ENCODE peak calls at places on chromosomes 12 and 14, in ten cellular contexts. L, I, P, H, Q, K, A, J, V and M are unnamed samples.

GRCh38 chr14:67413806-67414769 is 2.1 kb upstream of the PLEK2 start:
- DNase-seq in Q (no peak), K (no peak), V (peak; percentile 96), P (peak; percentile 51), A (peak; percentile 79), I (peak; percentile 85), J (no peak), H (no peak), L (peak; percentile 85), M (no peak)

GRCh38 chr12:95959107-95959506 is 16.0 kb downstream of the AMDHD1 start:
- DNase-seq in I (no peak), Q (no peak), A (peak; percentile 66), V (peak; percentile 12), P (no peak), J (no peak), K (no peak), L (no peak), H (no peak), M (no peak)

GRCh38 chr12:113874999-113875561 is 91.0 kb downstream of the RBM19 start:
- DNase-seq in L (no peak), J (no peak), I (peak; percentile 85), V (no peak), P (no peak), A (peak; percentile 32), Q (no peak), K (peak; percentile 90), H (no peak), M (no peak)

GRCh38 chr12:11633968-11634367 is 15.5 kb upstream of the ETV6 start:
- DNase-seq in K (no peak), A (no peak), H (no peak), V (peak; percentile 45), L (peak; percentile 38), Q (no peak), P (no peak), J (no peak), I (no peak), M (no peak)

GRCh38 chr12:3227076-3227975 is 150.1 kb downstream of the TSPAN9 start:
- DNase-seq in I (no peak), H (no peak), J (no peak), A (no peak), Q (no peak), P (no peak), V (no peak), L (no peak), K (no peak), M (no peak)

GRCh38 chr12:48815281-48816110 is 2.8 kb upstream of the CACNB3 start:
- DNase-seq in H (peak; percentile 87), L (peak; percentile 77), V (peak; percentile 87), I (peak; percentile 76), P (peak; percentile 92), Q (peak; percentile 84), K (no peak), A (peak; percentile 84), J (peak; percentile 87), M (peak; percentile 87)

GRCh38 chr14:71688576-71688975 is 243.7 kb upstream of the RGS6 start:
- DNase-seq in I (no peak), K (no peak), J (no peak), L (no peak), H (no peak), P (peak; percentile 45), A (no peak), Q (no peak), V (no peak), M (no peak)

GRCh38 chr12:32501835-32502333 is 102.5 kb downstream of the FGD4 start:
- DNase-seq in K (peak; percentile 89), H (peak; percentile 77), J (no peak), A (no peak), V (peak; percentile 80), I (peak; percentile 58), P (peak; percentile 78), L (no peak), Q (peak; percentile 36), M (peak; percentile 93)

GRCh38 chr14:54688229-54688628 is 121.3 kb downstream of the SAMD4A start:
- DNase-seq in A (no peak), L (no peak), Q (no peak), J (no peak), K (no peak), V (no peak), I (no peak), P (no peak), H (no peak), M (no peak)

GRCh38 chr14:54687750-54688119 is 120.8 kb downstream of the SAMD4A start:
- DNase-seq in K (no peak), A (no peak), Q (no peak), J (no peak), P (no peak), V (no peak), H (no peak), L (no peak), I (no peak), M (no peak)

GRCh38 chr14:54685286-54685845 is 118.4 kb downstream of the SAMD4A start:
- DNase-seq in L (no peak), A (no peak), J (no peak), V (no peak), H (no peak), K (no peak), I (no peak), P (no peak), Q (no peak), M (no peak)

GRCh38 chr14:54686219-54686870 is 119.4 kb downstream of the SAMD4A start:
- DNase-seq in Q (peak; percentile 86), J (no peak), V (no peak), L (no peak), K (no peak), H (peak; percentile 78), A (peak; percentile 23), P (no peak), I (peak; percentile 73), M (no peak)

GRCh38 chr14:54686871-54687749 is 120.2 kb downstream of the SAMD4A start:
- DNase-seq in A (no peak), P (no peak), K (no peak), J (no peak), H (no peak), I (no peak), V (no peak), L (no peak), Q (peak; percentile 50), M (no peak)
- H3K27ac ChIP-seq in A (no peak overlapping the region), P (no peak overlapping the region), K (peak overlapping the region; percentile 92), J (peak overlapping the region; percentile 65), H (peak overlapping the region; percentile 89), I (peak overlapping the region; percentile 52), V (no peak overlapping the region), L (no peak overlapping the region), Q (peak overlapping the region; percentile 91), M (no peak overlapping the region)

DNA sequence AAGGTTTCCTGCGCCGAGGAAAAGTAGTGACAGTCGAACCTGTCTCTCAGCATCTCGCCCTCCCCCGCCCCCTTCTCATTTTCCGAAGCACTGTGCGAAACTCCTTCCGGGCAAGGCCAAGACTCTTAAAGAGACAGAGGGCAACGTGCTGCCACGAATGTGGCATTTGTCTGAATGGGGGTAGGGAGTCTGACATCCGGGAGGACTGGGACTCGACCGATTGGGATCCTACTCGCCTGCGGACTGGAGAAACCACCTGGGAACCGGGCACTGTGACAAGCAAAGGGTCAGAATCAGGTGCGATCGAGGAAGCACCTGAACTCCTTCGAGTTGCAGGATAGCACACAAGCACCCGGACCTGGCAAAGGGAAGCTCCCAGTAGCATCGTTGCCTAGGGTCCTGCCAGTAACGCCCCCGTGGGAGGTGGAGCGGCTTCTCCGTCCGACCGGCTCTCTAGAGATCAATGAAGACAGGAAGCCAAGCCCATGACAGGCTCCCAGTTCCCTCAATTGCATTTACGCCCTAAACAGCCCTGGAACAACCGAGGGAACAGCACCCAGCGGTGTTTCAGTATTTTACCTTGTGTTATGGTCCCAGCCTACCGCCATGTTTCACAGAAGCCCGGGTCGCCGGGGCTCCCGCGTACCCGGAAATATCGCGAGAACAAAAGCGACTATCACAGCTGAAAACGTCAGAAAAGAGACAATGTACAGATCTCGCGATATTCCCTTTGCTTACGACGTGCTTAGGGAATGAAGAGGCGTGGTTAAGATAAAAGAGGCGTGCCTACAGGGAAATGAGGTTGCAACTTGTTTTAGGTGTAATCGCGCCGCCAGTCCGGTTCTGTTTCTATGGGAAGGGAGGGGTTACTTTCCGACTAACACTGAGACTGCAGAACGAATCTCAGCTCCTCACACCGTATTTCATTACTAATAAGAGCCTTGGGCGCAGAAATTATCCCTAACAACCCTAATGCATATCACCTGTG is at the start of gene ERGIC2:
- DNase-seq in I (peak; percentile 98), Q (peak; percentile 91), V (peak; percentile 99), L (peak; percentile 94), K (peak; percentile 98), P (peak; percentile 99), J (peak; percentile 92), A (peak; percentile 99), H (peak; percentile 93), M (peak; percentile 93)
- H3K4me3 ChIP-seq in I (peak within 1 kb of the TSS; percentile 98), Q (peak within 1 kb of the TSS; percentile 79), V (peak within 1 kb of the TSS; percentile 95), L (peak within 1 kb of the TSS; percentile 81), K (peak within 1 kb of the TSS; percentile 88), P (peak within 1 kb of the TSS; percentile 46), J (peak within 1 kb of the TSS; percentile 92), A (peak within 1 kb of the TSS; percentile 65), H (peak within 1 kb of the TSS; percentile 79), M (peak within 1 kb of the TSS; percentile 85)

GRCh38 chr14:58362798-58363412 is 32.8 kb upstream of the TOMM20L start:
- DNase-seq in J (no peak), Q (no peak), A (peak; percentile 51), I (no peak), L (no peak), H (no peak), K (no peak), P (peak; percentile 37), V (peak; percentile 29), M (no peak)
- TF ChIP-seq CTCF in J (peak; percentile 25), Q (no peak), A (peak; percentile 46), I (peak; percentile 33), L (peak; percentile 53), H (no peak), K (no peak), P (peak; percentile 45), V (peak; percentile 43), M (no peak)

GRCh38 chr12:41460906-41461305 is 272.8 kb downstream of the PDZRN4 start:
- DNase-seq in Q (no peak), J (no peak), K (no peak), H (no peak), V (no peak), P (no peak), I (no peak), L (no peak), A (no peak), M (no peak)

GRCh38 chr12:41459815-41460214 is 271.7 kb downstream of the PDZRN4 start:
- DNase-seq in K (no peak), H (no peak), P (no peak), V (no peak), I (no peak), Q (no peak), J (no peak), A (no peak), L (no peak), M (no peak)

GRCh38 chr12:41466300-41466699 is 278.2 kb downstream of the PDZRN4 start:
- DNase-seq in I (no peak), V (no peak), L (no peak), P (no peak), A (no peak), J (no peak), Q (no peak), H (no peak), K (no peak), M (no peak)

GRCh38 chr12:41466762-41467270 is 278.7 kb downstream of the PDZRN4 start:
- DNase-seq in H (no peak), V (peak; percentile 2), P (peak; percentile 54), J (no peak), L (no peak), I (no peak), Q (no peak), A (no peak), K (no peak), M (no peak)

DNA sequence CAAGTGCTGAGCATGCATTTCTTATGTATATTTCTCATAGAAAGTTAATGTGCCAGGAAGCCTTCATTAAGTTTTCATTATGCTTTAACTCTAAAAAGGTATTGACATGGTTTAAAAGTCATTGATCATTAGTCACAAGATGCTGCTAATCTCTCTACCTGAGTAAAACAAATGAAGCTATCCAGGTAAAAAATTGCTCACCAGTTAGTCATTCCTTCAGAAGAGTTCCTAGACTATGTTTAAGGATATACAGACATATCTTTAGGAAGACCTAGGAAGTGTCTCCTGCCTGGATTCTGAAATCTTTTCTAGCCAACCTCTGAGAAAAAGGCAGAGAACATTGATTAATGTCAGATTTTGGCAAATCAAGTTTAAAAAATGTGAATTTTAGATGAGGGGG is 274.2 kb downstream of the PDZRN4 start:
- DNase-seq in K (no peak), I (no peak), P (no peak), H (no peak), L (no peak), A (no peak), J (no peak), Q (no peak), V (no peak), M (no peak)
- H3K27ac ChIP-seq in K (no peak overlapping the region), I (no peak overlapping the region), P (no peak overlapping the region), H (no peak overlapping the region), L (no peak overlapping the region), A (no peak overlapping the region), J (no peak overlapping the region), Q (no peak overlapping the region), V (no peak overlapping the region), M (no peak overlapping the region)